ENCODE peak calls at places on chromosomes 5 and 9, in four cellular contexts. One of them, this sample, is unnamed.

GRCh38 chr5:139896718-139897117 is 101.1 kb downstream of the PSD2 start:
- DNase-seq in gastrocnemius medialis: no peak
- DNase-seq in PC-9: no peak
- DNase-seq in dorsolateral prefrontal cortex: no peak
- DNase-seq in this sample: no peak

GRCh38 chr5:57215629-57216195 is 41.9 kb downstream of the GPBP1 start:
- DNase-seq in PC-9: no peak
- DNase-seq in gastrocnemius medialis: no peak
- DNase-seq in dorsolateral prefrontal cortex: no peak
- DNase-seq in this sample: no peak

GRCh38 chr5:88683506-88684135 is 199.4 kb downstream of the MEF2C start:
- DNase-seq in dorsolateral prefrontal cortex: peak; percentile 90
- DNase-seq in PC-9: no peak
- DNase-seq in gastrocnemius medialis: no peak
- DNase-seq in this sample: no peak

GRCh38 chr9:93642961-93643360 is 66.6 kb downstream of the PHF2 start:
- DNase-seq in dorsolateral prefrontal cortex: no peak
- DNase-seq in PC-9: no peak
- DNase-seq in gastrocnemius medialis: no peak
- DNase-seq in this sample: peak; percentile 15

GRCh38 chr9:12640866-12641636 is 52.1 kb upstream of the TYRP1 start:
- DNase-seq in dorsolateral prefrontal cortex: no peak
- DNase-seq in gastrocnemius medialis: no peak
- DNase-seq in PC-9: no peak
- DNase-seq in this sample: no peak

GRCh38 chr9:21974542-21975409 is 19.4 kb downstream of the CDKN2A start:
- DNase-seq in gastrocnemius medialis: no peak
- DNase-seq in PC-9: peak; percentile 82
- DNase-seq in dorsolateral prefrontal cortex: no peak
- DNase-seq in this sample: no peak

GRCh38 chr5:81428446-81428845 is 34.5 kb upstream of the ACOT12 start:
- DNase-seq in gastrocnemius medialis: no peak
- DNase-seq in PC-9: no peak
- DNase-seq in dorsolateral prefrontal cortex: no peak
- DNase-seq in this sample: no peak

GRCh38 chr5:125510651-125511050 is 764.2 kb upstream of the ZNF608 start:
- DNase-seq in PC-9: no peak
- DNase-seq in dorsolateral prefrontal cortex: no peak
- DNase-seq in gastrocnemius medialis: no peak
- DNase-seq in this sample: no peak

GRCh38 chr5:115962565-115963402 is 509 bp downstream of the LVRN start:
- DNase-seq in PC-9: no peak
- DNase-seq in gastrocnemius medialis: no peak
- DNase-seq in dorsolateral prefrontal cortex: no peak
- DNase-seq in this sample: peak; percentile 75

GRCh38 chr5:139636975-139637408 is 11.2 kb upstream of the CXXC5 start:
- DNase-seq in dorsolateral prefrontal cortex: no peak
- DNase-seq in PC-9: no peak
- DNase-seq in gastrocnemius medialis: no peak
- DNase-seq in this sample: no peak

GRCh38 chr9:12699529-12699928 is 6.3 kb downstream of the TYRP1 start:
- DNase-seq in dorsolateral prefrontal cortex: no peak
- DNase-seq in PC-9: no peak
- DNase-seq in gastrocnemius medialis: no peak
- DNase-seq in this sample: no peak

GRCh38 chr5:25448646-25449045 is 803.9 kb upstream of the CDH10 start:
- DNase-seq in PC-9: no peak
- DNase-seq in dorsolateral prefrontal cortex: no peak
- DNase-seq in gastrocnemius medialis: no peak
- DNase-seq in this sample: no peak

GRCh38 chr9:79551999-79552398 is 19.8 kb upstream of the TLE4 start:
- DNase-seq in PC-9: no peak
- DNase-seq in dorsolateral prefrontal cortex: no peak
- DNase-seq in gastrocnemius medialis: no peak
- DNase-seq in this sample: no peak

GRCh38 chr5:74124826-74125225 is 498.8 kb downstream of the ARHGEF28 start:
- DNase-seq in dorsolateral prefrontal cortex: no peak
- DNase-seq in gastrocnemius medialis: no peak
- DNase-seq in PC-9: no peak
- DNase-seq in this sample: no peak

GRCh38 chr9:124183772-124184171 is 74.0 kb upstream of the NEK6 start:
- DNase-seq in dorsolateral prefrontal cortex: no peak
- DNase-seq in PC-9: no peak
- DNase-seq in gastrocnemius medialis: no peak
- DNase-seq in this sample: no peak

GRCh38 chr9:74551266-74551665 is 54.1 kb downstream of the RORB start:
- DNase-seq in gastrocnemius medialis: no peak
- DNase-seq in dorsolateral prefrontal cortex: no peak
- DNase-seq in PC-9: no peak
- DNase-seq in this sample: no peak

GRCh38 chr5:127844631-127845030 is 141.4 kb downstream of the CCDC192 start:
- DNase-seq in PC-9: no peak
- DNase-seq in gastrocnemius medialis: no peak
- DNase-seq in dorsolateral prefrontal cortex: peak; percentile 57
- DNase-seq in this sample: no peak

GRCh38 chr5:34655354-34655991 is 655 bp upstream of the RAI14 start:
- DNase-seq in PC-9: peak; percentile 73
- DNase-seq in gastrocnemius medialis: peak; percentile 9
- DNase-seq in dorsolateral prefrontal cortex: peak; percentile 44
- DNase-seq in this sample: peak; percentile 66

GRCh38 chr5:135423158-135423925 is 23.8 kb downstream of the DCANP1 start:
- DNase-seq in dorsolateral prefrontal cortex: no peak
- DNase-seq in PC-9: peak; percentile 18
- DNase-seq in gastrocnemius medialis: no peak
- DNase-seq in this sample: no peak

GRCh38 chr5:62931081-62931480 is 352.5 kb downstream of the LRRC70 start:
- DNase-seq in gastrocnemius medialis: no peak
- DNase-seq in dorsolateral prefrontal cortex: no peak
- DNase-seq in PC-9: no peak
- DNase-seq in this sample: no peak

GRCh38 chr5:39187873-39188731 is 31.3 kb downstream of the FYB1 start:
- DNase-seq in PC-9: no peak
- DNase-seq in gastrocnemius medialis: no peak
- DNase-seq in dorsolateral prefrontal cortex: no peak
- DNase-seq in this sample: no peak

GRCh38 chr9:129110740-129111142 is at the start of gene CRAT:
- DNase-seq in dorsolateral prefrontal cortex: peak; percentile 96
- DNase-seq in PC-9: peak; percentile 96
- DNase-seq in gastrocnemius medialis: peak; percentile 98
- DNase-seq in this sample: peak; percentile 97

GRCh38 chr5:154355141-154355611 is 90.6 kb upstream of the SAP30L start:
- DNase-seq in dorsolateral prefrontal cortex: no peak
- DNase-seq in PC-9: no peak
- DNase-seq in gastrocnemius medialis: no peak
- DNase-seq in this sample: peak; percentile 75

GRCh38 chr5:123088031-123088805 is 823 bp upstream of the PRDM6 start:
- DNase-seq in dorsolateral prefrontal cortex: no peak
- DNase-seq in gastrocnemius medialis: no peak
- DNase-seq in PC-9: no peak
- DNase-seq in this sample: peak; percentile 82

GRCh38 chr9:70602364-70603019 is 188.0 kb upstream of the KLF9 start:
- DNase-seq in dorsolateral prefrontal cortex: peak; percentile 51
- DNase-seq in PC-9: peak; percentile 56
- DNase-seq in gastrocnemius medialis: peak; percentile 47
- DNase-seq in this sample: peak; percentile 77

GRCh38 chr9:135785013-135785575 is 83.1 kb downstream of the KCNT1 start:
- DNase-seq in dorsolateral prefrontal cortex: no peak
- DNase-seq in PC-9: no peak
- DNase-seq in gastrocnemius medialis: no peak
- DNase-seq in this sample: no peak
- H3K27me3 ChIP-seq in dorsolateral prefrontal cortex: no peaks in the 10 kb centered on the region
- H3K27me3 ChIP-seq in PC-9: no peaks in the 10 kb centered on the region
- H3K27me3 ChIP-seq in gastrocnemius medialis: no peaks in the 10 kb centered on the region
- H3K27me3 ChIP-seq in this sample: no peaks in the 10 kb centered on the region

DNA sequence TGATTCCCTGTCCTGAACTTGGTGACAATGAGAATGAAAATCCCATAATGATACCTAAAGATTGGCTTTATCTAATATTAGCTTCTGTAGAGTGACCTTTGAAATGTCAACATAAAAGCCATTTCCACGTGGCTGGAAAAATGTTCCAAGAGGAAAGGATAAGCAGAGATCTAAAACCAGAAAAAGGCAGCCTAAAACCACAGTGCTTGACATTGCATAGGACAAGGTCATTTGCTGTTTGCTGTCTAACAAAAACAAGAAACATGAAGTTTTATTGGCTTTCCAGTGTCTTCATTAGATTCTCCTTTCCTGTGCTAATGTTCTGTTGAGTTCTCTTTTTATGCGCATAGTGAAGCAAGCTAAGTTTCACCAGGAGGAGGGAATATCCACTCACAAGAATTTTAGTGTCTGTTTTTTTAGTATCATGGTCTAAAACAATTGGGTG is 44.6 kb downstream of the CPEB4 start:
- DNase-seq in PC-9: no peak
- DNase-seq in gastrocnemius medialis: no peak
- DNase-seq in dorsolateral prefrontal cortex: no peak
- DNase-seq in this sample: no peak
- H3K27ac ChIP-seq in PC-9: no peak overlapping the region
- H3K27ac ChIP-seq in gastrocnemius medialis: peak overlapping the region; percentile 55
- H3K27ac ChIP-seq in dorsolateral prefrontal cortex: no peak overlapping the region
- H3K27ac ChIP-seq in this sample: no peak overlapping the region

GRCh38 chr9:135716045-135716444 is 14.1 kb downstream of the KCNT1 start:
- DNase-seq in gastrocnemius medialis: no peak
- DNase-seq in PC-9: no peak
- DNase-seq in dorsolateral prefrontal cortex: no peak
- DNase-seq in this sample: no peak
- H3K27me3 ChIP-seq in gastrocnemius medialis: peaks cover 59% of the 10 kb centered on the region
- H3K27me3 ChIP-seq in PC-9: peaks cover 91% of the 10 kb centered on the region
- H3K27me3 ChIP-seq in dorsolateral prefrontal cortex: peaks cover 22% of the 10 kb centered on the region
- H3K27me3 ChIP-seq in this sample: peaks cover 95% of the 10 kb centered on the region

GRCh38 chr9:137026384-137026783 is 1.7 kb downstream of the ABCA2 start:
- DNase-seq in dorsolateral prefrontal cortex: no peak
- DNase-seq in gastrocnemius medialis: no peak
- DNase-seq in PC-9: no peak
- DNase-seq in this sample: no peak

GRCh38 chr9:137027369-137028012 is 546 bp downstream of the ABCA2 start:
- DNase-seq in dorsolateral prefrontal cortex: no peak
- DNase-seq in gastrocnemius medialis: no peak
- DNase-seq in PC-9: peak; percentile 51
- DNase-seq in this sample: no peak

GRCh38 chr9:137026828-137027227 is 1.2 kb downstream of the ABCA2 start:
- DNase-seq in gastrocnemius medialis: no peak
- DNase-seq in dorsolateral prefrontal cortex: no peak
- DNase-seq in PC-9: no peak
- DNase-seq in this sample: no peak

GRCh38 chr9:137023583-137023991 is 4.5 kb downstream of the ABCA2 start:
- DNase-seq in PC-9: no peak
- DNase-seq in gastrocnemius medialis: no peak
- DNase-seq in dorsolateral prefrontal cortex: peak; percentile 61
- DNase-seq in this sample: no peak

DNA sequence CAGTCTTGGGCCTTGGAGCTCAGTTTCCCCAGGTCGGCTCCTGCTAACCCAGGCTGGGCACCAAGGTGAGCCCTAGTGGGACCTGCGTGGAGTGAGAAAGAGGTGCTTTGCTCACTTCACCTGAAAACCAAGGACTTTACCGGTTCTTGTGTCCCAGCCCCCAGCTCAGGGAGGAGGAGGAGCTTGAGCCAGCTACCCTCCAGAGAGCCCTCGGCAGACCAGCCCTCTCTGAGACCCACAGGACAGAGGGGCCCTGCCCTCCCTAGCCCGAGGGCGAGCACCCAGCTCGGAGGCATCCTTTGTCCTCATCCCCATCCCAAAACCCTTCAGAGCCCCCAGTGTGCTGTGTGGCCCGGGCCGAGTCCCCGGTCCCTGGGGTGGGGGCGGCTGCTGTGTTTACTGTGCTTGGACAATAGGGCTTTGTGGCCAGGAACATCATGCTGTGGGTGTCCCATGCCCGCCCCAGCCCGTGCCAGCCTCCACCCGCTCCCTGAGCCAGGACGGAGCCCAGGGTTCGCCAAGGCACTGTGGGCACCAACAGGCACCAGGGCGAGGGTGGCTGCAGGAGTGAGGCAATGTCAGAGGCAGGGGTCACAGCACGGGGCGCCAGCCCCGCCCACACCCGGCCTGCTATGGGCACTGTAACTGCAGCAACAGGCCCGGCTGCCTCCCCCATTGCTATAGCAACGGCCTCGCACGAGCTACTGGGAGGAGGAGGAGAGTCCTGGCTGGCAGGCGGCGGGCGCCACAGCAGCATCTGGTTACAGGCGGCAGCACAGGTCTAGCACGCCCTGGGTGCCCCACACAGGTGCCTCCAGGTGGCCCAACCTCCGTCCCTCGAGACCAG is 2.7 kb downstream of the ABCA2 start:
- DNase-seq in PC-9: peak; percentile 86
- DNase-seq in dorsolateral prefrontal cortex: peak; percentile 99
- DNase-seq in gastrocnemius medialis: no peak
- DNase-seq in this sample: no peak
- H3K27ac ChIP-seq in PC-9: no peak overlapping the region
- H3K27ac ChIP-seq in dorsolateral prefrontal cortex: peak overlapping the region; percentile 98
- H3K27ac ChIP-seq in gastrocnemius medialis: no peak overlapping the region
- H3K27ac ChIP-seq in this sample: no peak overlapping the region

GRCh38 chr9:132154925-132155324 is 6.9 kb upstream of the NTNG2 start:
- DNase-seq in gastrocnemius medialis: no peak
- DNase-seq in PC-9: no peak
- DNase-seq in dorsolateral prefrontal cortex: no peak
- DNase-seq in this sample: no peak

GRCh38 chr9:132156256-132156655 is 5.6 kb upstream of the NTNG2 start:
- DNase-seq in PC-9: no peak
- DNase-seq in dorsolateral prefrontal cortex: no peak
- DNase-seq in gastrocnemius medialis: no peak
- DNase-seq in this sample: no peak

GRCh38 chr9:132157347-132158116 is 4.3 kb upstream of the NTNG2 start:
- DNase-seq in PC-9: no peak
- DNase-seq in gastrocnemius medialis: no peak
- DNase-seq in dorsolateral prefrontal cortex: no peak
- DNase-seq in this sample: no peak

GRCh38 chr9:132152231-132152630 is 9.6 kb upstream of the NTNG2 start:
- DNase-seq in dorsolateral prefrontal cortex: no peak
- DNase-seq in gastrocnemius medialis: no peak
- DNase-seq in PC-9: no peak
- DNase-seq in this sample: no peak

GRCh38 chr9:132155514-132155913 is 6.3 kb upstream of the NTNG2 start:
- DNase-seq in PC-9: no peak
- DNase-seq in gastrocnemius medialis: no peak
- DNase-seq in dorsolateral prefrontal cortex: no peak
- DNase-seq in this sample: no peak
- H3K27me3 ChIP-seq in PC-9: peaks cover 95% of the 10 kb centered on the region
- H3K27me3 ChIP-seq in gastrocnemius medialis: peaks cover 6% of the 10 kb centered on the region
- H3K27me3 ChIP-seq in dorsolateral prefrontal cortex: no peaks in the 10 kb centered on the region
- H3K27me3 ChIP-seq in this sample: peaks cover 86% of the 10 kb centered on the region